ENCODE peak calls at places on chromosomes 12 and 14, in seven cellular contexts. One of them, this sample, is unnamed.

GRCh38 chr14:90483551-90483950 is 86.7 kb downstream of the CALM1 start:
- DNase-seq in neural crest cell: no peak
- DNase-seq in fibroblast of the aortic adventitia: no peak
- DNase-seq in GM10248: peak; percentile 3
- DNase-seq in OCI-LY7: no peak
- DNase-seq in breast epithelium: no peak
- DNase-seq in H9: peak; percentile 40
- DNase-seq in this sample: no peak

GRCh38 chr14:101201535-101202125 is 298.1 kb upstream of the RTL1 start:
- DNase-seq in neural crest cell: no peak
- DNase-seq in fibroblast of the aortic adventitia: no peak
- DNase-seq in GM10248: no peak
- DNase-seq in OCI-LY7: no peak
- DNase-seq in breast epithelium: no peak
- DNase-seq in H9: peak; percentile 15
- DNase-seq in this sample: no peak

GRCh38 chr14:96502621-96503251 is 554 bp downstream of the PAPOLA start:
- DNase-seq in neural crest cell: peak; percentile 29
- DNase-seq in fibroblast of the aortic adventitia: peak; percentile 25
- DNase-seq in GM10248: peak; percentile 60
- DNase-seq in OCI-LY7: peak; percentile 74
- DNase-seq in breast epithelium: no peak
- DNase-seq in H9: peak; percentile 50
- DNase-seq in this sample: no peak

GRCh38 chr14:104423715-104424405 is 155.7 kb upstream of the C14orf180 start:
- DNase-seq in neural crest cell: no peak
- DNase-seq in fibroblast of the aortic adventitia: no peak
- DNase-seq in GM10248: no peak
- DNase-seq in OCI-LY7: no peak
- DNase-seq in breast epithelium: no peak
- DNase-seq in H9: no peak
- DNase-seq in this sample: no peak

GRCh38 chr12:101720118-101720517 is 19.1 kb downstream of the SYCP3 start:
- DNase-seq in neural crest cell: no peak
- DNase-seq in fibroblast of the aortic adventitia: no peak
- DNase-seq in GM10248: no peak
- DNase-seq in OCI-LY7: no peak
- DNase-seq in breast epithelium: no peak
- DNase-seq in H9: no peak
- DNase-seq in this sample: no peak

GRCh38 chr14:106459971-106460730 is 933.8 kb downstream of the TMEM121 start:
- DNase-seq in neural crest cell: no peak
- DNase-seq in fibroblast of the aortic adventitia: no peak
- DNase-seq in GM10248: peak; percentile 38
- DNase-seq in OCI-LY7: peak; percentile 45
- DNase-seq in breast epithelium: no peak
- DNase-seq in H9: no peak
- DNase-seq in this sample: peak; percentile 28

GRCh38 chr12:42299392-42300308 is 26.2 kb downstream of the ZCRB1 start:
- DNase-seq in neural crest cell: no peak
- DNase-seq in fibroblast of the aortic adventitia: peak; percentile 24
- DNase-seq in GM10248: peak; percentile 51
- DNase-seq in OCI-LY7: peak; percentile 12
- DNase-seq in breast epithelium: no peak
- DNase-seq in H9: no peak
- DNase-seq in this sample: no peak

GRCh38 chr12:153080-153746 is 60.7 kb downstream of the SLC6A12 start:
- DNase-seq in neural crest cell: peak; percentile 73
- DNase-seq in fibroblast of the aortic adventitia: peak; percentile 9
- DNase-seq in GM10248: peak; percentile 79
- DNase-seq in OCI-LY7: peak; percentile 87
- DNase-seq in breast epithelium: no peak
- DNase-seq in H9: peak; percentile 96
- DNase-seq in this sample: peak; percentile 25

GRCh38 chr12:19959353-19959752 is 409.0 kb upstream of the PDE3A start:
- DNase-seq in neural crest cell: no peak
- DNase-seq in fibroblast of the aortic adventitia: no peak
- DNase-seq in GM10248: no peak
- DNase-seq in OCI-LY7: no peak
- DNase-seq in breast epithelium: no peak
- DNase-seq in H9: no peak
- DNase-seq in this sample: no peak

GRCh38 chr14:32319368-32320049 is 9.6 kb upstream of the AKAP6 start:
- DNase-seq in neural crest cell: no peak
- DNase-seq in fibroblast of the aortic adventitia: no peak
- DNase-seq in GM10248: no peak
- DNase-seq in OCI-LY7: no peak
- DNase-seq in breast epithelium: no peak
- DNase-seq in H9: no peak
- DNase-seq in this sample: no peak

GRCh38 chr12:6914246-6914947 is at the start of gene ENO2:
- DNase-seq in neural crest cell: no peak
- DNase-seq in fibroblast of the aortic adventitia: peak; percentile 51
- DNase-seq in GM10248: peak; percentile 89
- DNase-seq in OCI-LY7: peak; percentile 75
- DNase-seq in breast epithelium: no peak
- DNase-seq in H9: peak; percentile 71
- DNase-seq in this sample: peak; percentile 80

GRCh38 chr14:31164115-31164514 is 43.5 kb downstream of the HECTD1 start:
- DNase-seq in neural crest cell: no peak
- DNase-seq in fibroblast of the aortic adventitia: no peak
- DNase-seq in GM10248: no peak
- DNase-seq in OCI-LY7: no peak
- DNase-seq in breast epithelium: no peak
- DNase-seq in H9: no peak
- DNase-seq in this sample: no peak

GRCh38 chr12:54560374-54560858 is 11.0 kb downstream of the PDE1B start:
- DNase-seq in neural crest cell: peak; percentile 47
- DNase-seq in fibroblast of the aortic adventitia: peak; percentile 72
- DNase-seq in GM10248: peak; percentile 94
- DNase-seq in OCI-LY7: peak; percentile 44
- DNase-seq in breast epithelium: peak; percentile 81
- DNase-seq in H9: peak; percentile 96
- DNase-seq in this sample: peak; percentile 82

GRCh38 chr14:78848234-78848820 is 678.2 kb downstream of the NRXN3 start:
- DNase-seq in neural crest cell: peak; percentile 59
- DNase-seq in fibroblast of the aortic adventitia: peak; percentile 14
- DNase-seq in GM10248: peak; percentile 14
- DNase-seq in OCI-LY7: peak; percentile 54
- DNase-seq in breast epithelium: peak; percentile 18
- DNase-seq in H9: peak; percentile 68
- DNase-seq in this sample: no peak

GRCh38 chr14:65206448-65207096 is 104.3 kb upstream of the MAX start:
- DNase-seq in neural crest cell: no peak
- DNase-seq in fibroblast of the aortic adventitia: peak; percentile 70
- DNase-seq in GM10248: peak; percentile 65
- DNase-seq in OCI-LY7: peak; percentile 88
- DNase-seq in breast epithelium: no peak
- DNase-seq in H9: no peak
- DNase-seq in this sample: no peak

GRCh38 chr12:52141306-52141705 is 50.5 kb downstream of the KRT80 start:
- DNase-seq in neural crest cell: no peak
- DNase-seq in fibroblast of the aortic adventitia: no peak
- DNase-seq in GM10248: no peak
- DNase-seq in OCI-LY7: peak; percentile 25
- DNase-seq in breast epithelium: no peak
- DNase-seq in H9: peak; percentile 74
- DNase-seq in this sample: no peak
- TF ChIP-seq CTCF in neural crest cell: no peak
- TF ChIP-seq CTCF in fibroblast of the aortic adventitia: no peak
- TF ChIP-seq CTCF in GM10248: no peak
- TF ChIP-seq CTCF in OCI-LY7: peak; percentile 19
- TF ChIP-seq CTCF in breast epithelium: no peak
- TF ChIP-seq CTCF in H9: peak; percentile 56
- TF ChIP-seq CTCF in this sample: no peak

GRCh38 chr14:49485290-49485689 is 100.9 kb downstream of the RPS29 start:
- DNase-seq in neural crest cell: no peak
- DNase-seq in fibroblast of the aortic adventitia: no peak
- DNase-seq in GM10248: no peak
- DNase-seq in OCI-LY7: no peak
- DNase-seq in breast epithelium: no peak
- DNase-seq in H9: no peak
- DNase-seq in this sample: no peak

GRCh38 chr14:49492151-49492550 is 94.0 kb downstream of the RPS29 start:
- DNase-seq in neural crest cell: no peak
- DNase-seq in fibroblast of the aortic adventitia: no peak
- DNase-seq in GM10248: no peak
- DNase-seq in OCI-LY7: no peak
- DNase-seq in breast epithelium: no peak
- DNase-seq in H9: no peak
- DNase-seq in this sample: no peak

GRCh38 chr14:49484180-49484579 is 102.0 kb downstream of the RPS29 start:
- DNase-seq in neural crest cell: no peak
- DNase-seq in fibroblast of the aortic adventitia: no peak
- DNase-seq in GM10248: no peak
- DNase-seq in OCI-LY7: no peak
- DNase-seq in breast epithelium: no peak
- DNase-seq in H9: no peak
- DNase-seq in this sample: no peak

GRCh38 chr14:49487238-49487637 is 98.9 kb downstream of the RPS29 start:
- DNase-seq in neural crest cell: no peak
- DNase-seq in fibroblast of the aortic adventitia: no peak
- DNase-seq in GM10248: no peak
- DNase-seq in OCI-LY7: no peak
- DNase-seq in breast epithelium: no peak
- DNase-seq in H9: no peak
- DNase-seq in this sample: no peak

GRCh38 chr14:49489341-49489740 is 96.8 kb downstream of the RPS29 start:
- DNase-seq in neural crest cell: no peak
- DNase-seq in fibroblast of the aortic adventitia: no peak
- DNase-seq in GM10248: no peak
- DNase-seq in OCI-LY7: no peak
- DNase-seq in breast epithelium: no peak
- DNase-seq in H9: no peak
- DNase-seq in this sample: no peak
- TF ChIP-seq CTCF in neural crest cell: no peak
- TF ChIP-seq CTCF in fibroblast of the aortic adventitia: no peak
- TF ChIP-seq CTCF in GM10248: no peak
- TF ChIP-seq CTCF in OCI-LY7: no peak
- TF ChIP-seq CTCF in breast epithelium: no peak
- TF ChIP-seq CTCF in H9: no peak
- TF ChIP-seq CTCF in this sample: no peak

DNA sequence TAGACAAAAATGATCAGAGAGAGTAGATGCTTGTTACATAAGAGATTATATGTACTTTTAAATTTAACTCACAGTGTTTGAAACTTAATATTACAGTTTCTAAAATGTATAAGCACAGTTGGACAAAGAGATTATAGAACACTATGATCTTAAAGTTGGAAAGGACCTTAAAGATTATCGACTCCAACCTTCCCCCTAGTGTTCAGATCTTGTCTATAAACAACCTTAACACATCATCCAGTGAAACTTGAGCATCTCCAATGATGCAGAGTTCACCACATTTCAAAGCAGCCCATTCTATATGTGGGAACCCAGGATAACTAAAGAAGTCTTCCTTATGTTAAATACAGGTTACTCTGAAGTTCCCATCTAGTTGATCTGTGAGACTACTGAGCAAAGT is 480.8 kb downstream of the RMST start:
- DNase-seq in neural crest cell: no peak
- DNase-seq in fibroblast of the aortic adventitia: no peak
- DNase-seq in GM10248: no peak
- DNase-seq in OCI-LY7: no peak
- DNase-seq in breast epithelium: no peak
- DNase-seq in H9: no peak
- DNase-seq in this sample: no peak
- TF ChIP-seq CTCF in neural crest cell: peak; percentile 28
- TF ChIP-seq CTCF in fibroblast of the aortic adventitia: no peak
- TF ChIP-seq CTCF in GM10248: no peak
- TF ChIP-seq CTCF in OCI-LY7: peak; percentile 41
- TF ChIP-seq CTCF in breast epithelium: peak; percentile 14
- TF ChIP-seq CTCF in H9: peak; percentile 44
- TF ChIP-seq CTCF in this sample: no peak

GRCh38 chr12:39252628-39253027 is 190.3 kb downstream of the KIF21A start:
- DNase-seq in neural crest cell: no peak
- DNase-seq in fibroblast of the aortic adventitia: no peak
- DNase-seq in GM10248: no peak
- DNase-seq in OCI-LY7: no peak
- DNase-seq in breast epithelium: no peak
- DNase-seq in H9: no peak
- DNase-seq in this sample: no peak
- TF ChIP-seq CTCF in neural crest cell: no peak
- TF ChIP-seq CTCF in fibroblast of the aortic adventitia: no peak
- TF ChIP-seq CTCF in GM10248: no peak
- TF ChIP-seq CTCF in OCI-LY7: no peak
- TF ChIP-seq CTCF in breast epithelium: no peak
- TF ChIP-seq CTCF in H9: no peak
- TF ChIP-seq CTCF in this sample: no peak

GRCh38 chr12:28190321-28191017 is at the start of gene CCDC91:
- DNase-seq in neural crest cell: peak; percentile 59
- DNase-seq in fibroblast of the aortic adventitia: peak; percentile 90
- DNase-seq in GM10248: peak; percentile 88
- DNase-seq in OCI-LY7: peak; percentile 87
- DNase-seq in breast epithelium: peak; percentile 89
- DNase-seq in H9: peak; percentile 91
- DNase-seq in this sample: peak; percentile 81
- TF ChIP-seq CTCF in neural crest cell: no peak
- TF ChIP-seq CTCF in fibroblast of the aortic adventitia: no peak
- TF ChIP-seq CTCF in GM10248: no peak
- TF ChIP-seq CTCF in OCI-LY7: peak; percentile 19
- TF ChIP-seq CTCF in breast epithelium: peak; percentile 27
- TF ChIP-seq CTCF in H9: no peak
- TF ChIP-seq CTCF in this sample: no peak

GRCh38 chr14:60561845-60562746 is 53.1 kb downstream of the SIX6 start:
- DNase-seq in neural crest cell: peak; percentile 51
- DNase-seq in fibroblast of the aortic adventitia: peak; percentile 94
- DNase-seq in GM10248: peak; percentile 41
- DNase-seq in OCI-LY7: peak; percentile 90
- DNase-seq in breast epithelium: no peak
- DNase-seq in H9: peak; percentile 83
- DNase-seq in this sample: no peak
- TF ChIP-seq CTCF in neural crest cell: peak; percentile 80
- TF ChIP-seq CTCF in fibroblast of the aortic adventitia: peak; percentile 86
- TF ChIP-seq CTCF in GM10248: peak; percentile 85
- TF ChIP-seq CTCF in OCI-LY7: peak; percentile 97
- TF ChIP-seq CTCF in breast epithelium: peak; percentile 31
- TF ChIP-seq CTCF in H9: peak; percentile 91
- TF ChIP-seq CTCF in this sample: no peak

DNA sequence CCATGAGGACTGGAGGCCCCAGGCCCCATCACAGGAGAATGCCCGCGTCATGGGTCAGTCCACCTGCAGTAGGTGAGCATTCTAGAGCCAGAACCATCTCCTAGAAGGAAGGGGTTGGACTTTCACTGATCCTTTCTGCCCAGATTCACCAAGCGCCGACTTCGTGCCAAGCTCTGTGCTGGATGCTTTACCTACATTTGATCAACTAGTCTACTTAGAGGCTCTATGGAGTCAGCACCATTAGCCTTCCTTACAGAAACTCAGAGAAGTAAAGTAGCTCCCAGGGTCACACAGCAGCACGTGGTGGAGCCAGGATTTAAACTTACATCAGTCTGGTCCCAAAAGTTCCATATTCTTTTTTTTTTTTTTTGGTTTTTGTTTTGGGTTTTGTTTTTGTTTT is 2.3 kb upstream of the KRT4 start:
- DNase-seq in neural crest cell: no peak
- DNase-seq in fibroblast of the aortic adventitia: no peak
- DNase-seq in GM10248: no peak
- DNase-seq in OCI-LY7: no peak
- DNase-seq in breast epithelium: no peak
- DNase-seq in H9: no peak
- DNase-seq in this sample: no peak
- TF ChIP-seq CTCF in neural crest cell: no peak
- TF ChIP-seq CTCF in fibroblast of the aortic adventitia: no peak
- TF ChIP-seq CTCF in GM10248: no peak
- TF ChIP-seq CTCF in OCI-LY7: no peak
- TF ChIP-seq CTCF in breast epithelium: no peak
- TF ChIP-seq CTCF in H9: no peak
- TF ChIP-seq CTCF in this sample: no peak

GRCh38 chr12:67457799-67458680 is 188.9 kb downstream of the CAND1 start:
- DNase-seq in neural crest cell: no peak
- DNase-seq in fibroblast of the aortic adventitia: peak; percentile 67
- DNase-seq in GM10248: peak; percentile 14
- DNase-seq in OCI-LY7: no peak
- DNase-seq in breast epithelium: peak; percentile 21
- DNase-seq in H9: no peak
- DNase-seq in this sample: no peak
- TF ChIP-seq CTCF in neural crest cell: peak; percentile 32
- TF ChIP-seq CTCF in fibroblast of the aortic adventitia: peak; percentile 71
- TF ChIP-seq CTCF in GM10248: no peak
- TF ChIP-seq CTCF in OCI-LY7: peak; percentile 50
- TF ChIP-seq CTCF in breast epithelium: no peak
- TF ChIP-seq CTCF in H9: peak; percentile 38
- TF ChIP-seq CTCF in this sample: no peak

This sample was measured in natural killer cell.